ENCODE peak calls at places on chromosomes 12 and 14, in four cellular contexts. N is HCT116, I is fibroblast of lung, T is tibial artery. F is an unnamed sample. For H3K4me1, the result is how much of the 10 kb centered on the place peaks cover.

GRCh38 chr12:96810477-96810876 is 96.6 kb upstream of the NEDD1 start:
- DNase-seq in I (peak), T (no peak), N (no peak), F (peak)

GRCh38 chr12:105084251-105085250 is at the start of gene ALDH1L2:
- DNase-seq in T (peak), I (peak), N (peak), F (no peak)

GRCh38 chr14:87994974-87995373 is 2.0 kb upstream of the GALC start:
- DNase-seq in T (no peak), N (no peak), I (peak), F (no peak)

GRCh38 chr14:21026251-21026987 is 1.6 kb upstream of the NDRG2 start:
- DNase-seq in N (no peak), I (no peak), T (no peak), F (no peak)

GRCh38 chr12:57169969-57170368 is 22.6 kb upstream of the LRP1-AS start:
- DNase-seq in I (no peak), T (no peak), N (no peak), F (no peak)

GRCh38 chr14:76977793-76978730 is 50.4 kb downstream of the IRF2BPL start:
- DNase-seq in I (peak), T (peak), N (no peak), F (no peak)

GRCh38 chr14:70018246-70018645 is 139.0 kb downstream of the SMOC1 start:
- DNase-seq in N (no peak), I (no peak), T (no peak), F (no peak)

GRCh38 chr12:52636592-52637258 is 15.3 kb downstream of the KRT2 start:
- DNase-seq in N (no peak), I (no peak), T (peak), F (no peak)

GRCh38 chr12:122022393-122023338 is 982 bp downstream of the BCL7A start:
- DNase-seq in N (no peak), I (peak), T (peak), F (peak)

GRCh38 chr12:450438-450837 is 9.3 kb upstream of the B4GALNT3 start:
- DNase-seq in T (no peak), I (no peak), N (no peak), F (no peak)

GRCh38 chr12:41096797-41097196 is 91.3 kb upstream of the PDZRN4 start:
- DNase-seq in N (no peak), I (no peak), T (no peak), F (no peak)

GRCh38 chr14:63192085-63192484 is 12.2 kb upstream of the RHOJ start:
- DNase-seq in I (peak), N (no peak), T (no peak), F (no peak)

GRCh38 chr14:94612174-94612573 is at the start of gene SERPINA3:
- DNase-seq in T (no peak), I (peak), N (no peak), F (no peak)

GRCh38 chr14:58327019-58327418 is 28.7 kb downstream of the ARID4A start:
- DNase-seq in N (no peak), I (no peak), T (no peak), F (no peak)

GRCh38 chr14:58331111-58331510 is 32.8 kb downstream of the ARID4A start:
- DNase-seq in N (peak), T (peak), I (peak), F (peak)

GRCh38 chr14:58332514-58332913 is 34.2 kb downstream of the ARID4A start:
- DNase-seq in T (no peak), N (no peak), I (no peak), F (no peak)
- H3K4me1 ChIP-seq in T (under half), N (under half), I (under half), F (under half)

GRCh38 chr14:61645247-61645646 is 50.1 kb upstream of the HIF1A start:
- DNase-seq in N (no peak), I (no peak), T (no peak), F (no peak)
- H3K4me1 ChIP-seq in N (under half), I (under half), T (under half), F (under half)

GRCh38 chr14:68681256-68681655 is 111.6 kb downstream of the ZFP36L1 start:
- DNase-seq in I (no peak), N (no peak), T (no peak), F (no peak)

GRCh38 chr14:68680541-68681051 is 112.3 kb downstream of the ZFP36L1 start:
- DNase-seq in I (peak), T (peak), N (no peak), F (no peak)

GRCh38 chr14:68678471-68678870 is 114.4 kb downstream of the ZFP36L1 start:
- DNase-seq in N (no peak), I (no peak), T (peak), F (no peak)

GRCh38 chr14:68679301-68679700 is 113.6 kb downstream of the ZFP36L1 start:
- DNase-seq in I (no peak), N (no peak), T (no peak), F (no peak)

DNA sequence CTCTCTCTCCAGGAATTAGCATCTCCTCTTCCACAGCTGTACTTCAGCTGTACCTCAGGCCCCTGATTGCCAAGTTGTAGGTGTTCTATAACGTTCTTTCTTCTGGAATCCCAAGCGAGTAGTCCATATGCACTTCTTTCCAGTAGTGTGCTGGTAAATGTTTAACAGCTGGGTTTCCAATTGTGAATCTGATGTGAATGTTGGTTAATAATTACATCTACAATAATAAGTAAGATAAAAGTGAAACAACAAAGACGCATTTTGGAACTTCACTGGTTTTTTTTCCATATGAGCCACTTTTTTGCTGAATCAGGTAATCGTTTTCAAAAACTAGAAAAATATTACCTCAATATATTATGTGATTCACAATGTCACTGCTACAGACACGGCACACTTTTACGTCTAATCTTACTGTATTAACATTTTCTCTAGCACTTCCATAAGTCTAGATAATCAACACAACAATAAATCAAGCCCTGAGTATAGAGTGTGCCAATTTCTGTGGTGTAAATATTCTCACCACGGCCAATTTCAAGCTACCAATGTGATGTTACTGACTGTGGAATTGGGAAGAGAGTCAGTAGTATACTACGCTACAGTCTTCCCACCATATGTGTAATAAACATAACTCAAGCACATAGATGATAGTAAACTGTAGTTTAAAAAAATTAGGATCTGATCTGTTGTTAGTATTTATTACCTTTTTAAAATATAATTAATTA is 113.0 kb downstream of the ZFP36L1 start:
- DNase-seq in T (no peak), I (no peak), N (no peak), F (no peak)
- H3K4me1 ChIP-seq in T (under half), I (under half), N (half or more), F (under half)

DNA sequence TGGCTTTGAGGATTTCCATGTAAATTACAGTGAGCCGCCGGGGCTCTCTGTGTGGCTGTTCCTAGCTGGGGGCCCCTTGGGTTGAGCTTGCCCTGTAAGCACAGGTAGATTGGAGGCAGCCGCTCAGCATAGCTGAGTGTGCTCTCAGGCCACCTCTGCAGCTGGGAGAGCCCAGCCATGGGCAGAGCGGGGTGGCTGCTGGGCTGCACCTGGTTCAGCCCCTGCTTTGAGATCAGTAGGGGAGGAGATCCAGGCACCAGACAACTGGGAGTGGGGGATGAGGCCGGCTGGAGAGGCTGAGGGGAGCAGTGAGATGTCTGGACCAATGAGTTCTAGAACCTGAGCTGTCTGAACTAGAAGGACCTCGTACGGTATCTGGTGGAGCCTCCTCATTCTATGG is 44.8 kb downstream of the CACNA1C start:
- DNase-seq in T (peak), N (no peak), I (no peak), F (no peak)
- H3K4me1 ChIP-seq in T (half or more), N (under half), I (under half), F (under half)